ENCODE peak calls at places on chromosome 21, in five cellular contexts. N is Caco-2, B is HFFc6, A is heart right ventricle, M is astrocyte of the spinal cord. P is an unnamed sample.
A peak's percentile ranks its signal among the peaks of the same experiment; 100 is the strongest.

GRCh38 chr21:45909238-45909785 is 72.3 kb upstream of the COL6A1 start:
- DNase-seq in N (no peak), B (no peak), A (no peak), M (no peak), P (no peak)

GRCh38 chr21:20997308-20997632 is 939 bp upstream of the NCAM2 start:
- DNase-seq in N (no peak), B (no peak), A (peak; percentile 21), M (no peak), P (no peak)

GRCh38 chr21:14554948-14555347 is 8.8 kb upstream of the SAMSN1 start:
- DNase-seq in N (no peak), B (no peak), A (no peak), M (no peak), P (no peak)

GRCh38 chr21:30102881-30103280 is 63.7 kb downstream of the CLDN17 start:
- DNase-seq in N (no peak), B (no peak), A (no peak), M (no peak), P (no peak)

GRCh38 chr21:46425061-46425460 is 33.6 kb upstream of the DIP2A start:
- DNase-seq in N (no peak), B (no peak), A (no peak), M (no peak), P (no peak)

GRCh38 chr21:45014747-45015468 is 59.5 kb upstream of the ADARB1 start:
- DNase-seq in N (no peak), B (no peak), A (no peak), M (no peak), P (no peak)

GRCh38 chr21:19256934-19257660 is 853.5 kb upstream of the TMPRSS15 start:
- DNase-seq in N (no peak), B (no peak), A (no peak), M (no peak), P (no peak)

GRCh38 chr21:42559326-42559725 is 45.7 kb downstream of the SLC37A1 start:
- DNase-seq in N (no peak), B (no peak), A (no peak), M (no peak), P (no peak)

GRCh38 chr21:44337941-44338895 is 972 bp downstream of the CFAP410 start:
- DNase-seq in N (peak; percentile 76), B (peak; percentile 44), A (peak; percentile 64), M (peak; percentile 47), P (peak; percentile 64)

GRCh38 chr21:44948426-44949120 is 8.7 kb downstream of the SLX9 start:
- DNase-seq in N (no peak), B (no peak), A (no peak), M (no peak), P (no peak)

GRCh38 chr21:20647603-20648002 is 350.6 kb upstream of the NCAM2 start:
- DNase-seq in N (no peak), B (no peak), A (no peak), M (peak; percentile 57), P (no peak)

GRCh38 chr21:40404319-40404906 is 442.5 kb downstream of the DSCAM start:
- DNase-seq in N (no peak), B (peak; percentile 61), A (no peak), M (peak; percentile 3), P (no peak)

GRCh38 chr21:16573581-16573980 is 843.8 kb downstream of the USP25 start:
- DNase-seq in N (no peak), B (peak; percentile 60), A (no peak), M (peak; percentile 65), P (no peak)

GRCh38 chr21:39694750-39695149 is 50.2 kb upstream of the IGSF5 start:
- DNase-seq in N (no peak), B (no peak), A (no peak), M (peak; percentile 17), P (no peak)

GRCh38 chr21:44310628-44311027 is 10.8 kb downstream of the PFKL start:
- DNase-seq in N (no peak), B (no peak), A (no peak), M (no peak), P (no peak)

GRCh38 chr21:43585924-43586411 is 73.3 kb downstream of the HSF2BP start:
- DNase-seq in N (peak; percentile 79), B (peak; percentile 97), A (no peak), M (peak; percentile 99), P (peak; percentile 67)

GRCh38 chr21:17585875-17586450 is 26.7 kb downstream of the BTG3 start:
- DNase-seq in N (peak; percentile 39), B (peak; percentile 48), A (no peak), M (peak; percentile 67), P (peak; percentile 22)

GRCh38 chr21:35048706-35049617 is at the start of gene RUNX1:
- DNase-seq in N (no peak), B (peak; percentile 87), A (no peak), M (peak; percentile 96), P (no peak)

GRCh38 chr21:43290529-43291346 is 121.9 kb downstream of the CRYAA start:
- DNase-seq in N (no peak), B (no peak), A (no peak), M (no peak), P (no peak)

GRCh38 chr21:44636209-44637017 is 743 bp upstream of the KRTAP10-10 start:
- DNase-seq in N (no peak), B (no peak), A (no peak), M (no peak), P (no peak)

GRCh38 chr21:46110499-46111192 is 12.7 kb downstream of the COL6A2 start:
- DNase-seq in N (no peak), B (no peak), A (peak; percentile 76), M (no peak), P (no peak)

GRCh38 chr21:15227919-15228318 is 163.1 kb upstream of the NRIP1 start:
- DNase-seq in N (no peak), B (no peak), A (no peak), M (no peak), P (no peak)

GRCh38 chr21:45592626-45593134 is 50.4 kb upstream of the SLC19A1 start:
- DNase-seq in N (no peak), B (no peak), A (no peak), M (no peak), P (no peak)

GRCh38 chr21:45286671-45287437 is 841 bp downstream of the POFUT2 start:
- DNase-seq in N (no peak), B (no peak), A (no peak), M (no peak), P (no peak)

GRCh38 chr21:15604424-15604823 is 125.4 kb upstream of the USP25 start:
- DNase-seq in N (peak; percentile 25), B (no peak), A (no peak), M (peak; percentile 46), P (peak; percentile 41)

GRCh38 chr21:45471229-45472052 is 66.5 kb downstream of the COL18A1 start:
- DNase-seq in N (peak; percentile 78), B (peak; percentile 81), A (peak; percentile 45), M (peak; percentile 93), P (peak; percentile 16)

GRCh38 chr21:15592957-15593356 is 136.8 kb upstream of the USP25 start:
- DNase-seq in N (no peak), B (no peak), A (no peak), M (no peak), P (no peak)

GRCh38 chr21:38863843-38864363 is 58.2 kb downstream of the ETS2 start:
- DNase-seq in N (no peak), B (no peak), A (no peak), M (no peak), P (no peak)

GRCh38 chr21:26388731-26389231 is 184.3 kb downstream of the CYYR1 start:
- DNase-seq in N (no peak), B (peak; percentile 66), A (no peak), M (peak; percentile 44), P (peak; percentile 9)

GRCh38 chr21:39840373-39841097 is 26.7 kb upstream of the PCP4 start:
- DNase-seq in N (no peak), B (no peak), A (no peak), M (no peak), P (no peak)

GRCh38 chr21:14384453-14384852 is 1.5 kb upstream of the HSPA13 start:
- DNase-seq in N (no peak), B (no peak), A (no peak), M (no peak), P (no peak)

GRCh38 chr21:43289966-43290365 is 121.2 kb downstream of the CRYAA start:
- DNase-seq in N (no peak), B (no peak), A (no peak), M (no peak), P (no peak)

GRCh38 chr21:43884012-43884860 is 19.2 kb downstream of the AGPAT3 start:
- DNase-seq in N (peak; percentile 87), B (no peak), A (no peak), M (peak; percentile 22), P (peak; percentile 72)

GRCh38 chr21:45981641-45982255 is at the start of gene COL6A1:
- DNase-seq in N (peak; percentile 61), B (peak; percentile 68), A (peak; percentile 78), M (peak; percentile 70), P (peak; percentile 44)

GRCh38 chr21:35384375-35384774 is 335.3 kb upstream of the RUNX1 start:
- DNase-seq in N (no peak), B (no peak), A (no peak), M (no peak), P (no peak)

GRCh38 chr21:23977971-23978370 is 1629.3 kb downstream of the MRPL39 start:
- DNase-seq in N (no peak), B (no peak), A (no peak), M (peak; percentile 47), P (no peak)

DNA sequence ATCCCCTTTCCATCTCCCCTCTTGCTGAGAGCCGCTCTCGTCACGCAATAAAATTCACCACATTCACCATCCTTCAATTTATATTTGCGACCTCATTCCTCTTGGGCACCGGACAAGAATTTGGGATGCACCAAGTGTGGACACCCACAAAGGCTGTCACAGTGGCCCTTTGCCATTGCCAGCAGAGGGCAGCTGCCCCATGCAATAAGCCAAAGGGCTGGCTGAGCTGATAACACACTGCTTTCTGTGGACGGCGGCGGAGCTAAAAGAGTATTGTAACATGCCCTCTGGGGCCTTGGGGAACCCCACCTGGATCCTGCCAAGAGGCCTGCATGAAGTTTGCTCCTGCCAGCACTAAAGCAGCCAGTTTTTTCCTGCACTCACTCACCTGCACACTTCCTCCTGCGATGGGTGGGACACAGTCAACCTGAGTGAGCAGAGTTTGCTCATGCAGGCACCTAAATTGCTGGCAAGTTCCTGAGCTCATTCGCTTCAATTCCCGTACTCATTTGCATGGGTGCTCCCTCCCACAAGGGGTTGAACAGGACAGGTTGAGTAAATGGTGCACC is 792.3 kb upstream of the ADAMTS5 start:
- DNase-seq in N (peak; percentile 52), B (no peak), A (peak; percentile 27), M (no peak), P (peak; percentile 43)
- TF ChIP-seq CTCF in N (no peak), B (peak; percentile 69), A (peak; percentile 53), M (peak; percentile 19), P (peak; percentile 62)

GRCh38 chr21:36422279-36423098 is 37.3 kb downstream of the CHAF1B start:
- DNase-seq in N (peak; percentile 60), B (peak; percentile 35), A (peak; percentile 34), M (peak; percentile 41), P (peak; percentile 62)
- TF ChIP-seq CTCF in N (peak; percentile 52), B (peak; percentile 94), A (peak; percentile 59), M (peak; percentile 87), P (peak; percentile 64)

DNA sequence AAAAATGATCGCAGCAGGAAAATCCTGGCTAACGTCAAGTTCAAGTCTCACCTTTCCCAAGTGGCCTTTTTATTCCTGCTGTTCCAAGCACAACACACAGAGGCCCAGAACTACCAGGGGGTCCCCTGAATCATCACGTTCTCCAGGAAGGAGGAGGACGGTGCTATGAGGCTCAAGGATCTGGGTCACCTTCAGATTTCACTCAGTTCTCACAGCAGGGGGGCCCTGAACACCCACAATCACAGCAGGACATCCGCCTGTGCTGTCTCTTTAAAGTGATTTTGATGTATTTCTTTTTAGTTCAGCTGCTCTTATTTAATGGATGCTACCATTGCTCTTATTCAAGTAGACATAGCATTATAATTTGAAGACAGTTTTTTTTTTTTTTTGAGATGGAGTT is 173.4 kb downstream of the HUNK start:
- DNase-seq in N (no peak), B (no peak), A (no peak), M (peak; percentile 34), P (no peak)
- TF ChIP-seq CTCF in N (no peak), B (no peak), A (no peak), M (no peak), P (no peak)

GRCh38 chr21:27476696-27477095 is 509.8 kb upstream of the ADAMTS5 start:
- DNase-seq in N (no peak), B (peak; percentile 29), A (no peak), M (peak; percentile 59), P (no peak)
- TF ChIP-seq CTCF in N (no peak), B (peak; percentile 77), A (peak; percentile 66), M (peak; percentile 65), P (no peak)

P was measured in Calu3.